ENCODE peak calls at places on chromosome 15, in four cellular contexts. S is cardiac muscle cell, F is kidney tubule cell, E is fibroblast of pulmonary artery. Q is an unnamed sample.

GRCh38 chr15:78088773-78089080 is 3.6 kb upstream of the SH2D7 start:
- DNase-seq in S (no peak), F (no peak), E (no peak), Q (no peak)

GRCh38 chr15:68425428-68426060 is 6.4 kb downstream of the ITGA11 start:
- DNase-seq in S (no peak), F (no peak), E (no peak), Q (no peak)

GRCh38 chr15:71294636-71295241 is 179.5 kb downstream of the THSD4 start:
- DNase-seq in S (peak; percentile 36), F (no peak), E (peak; percentile 73), Q (peak; percentile 92)

GRCh38 chr15:22869856-22870255 is 31.4 kb downstream of the NIPA2 start:
- DNase-seq in S (no peak), F (no peak), E (no peak), Q (no peak)

GRCh38 chr15:71469393-71469792 is 341.0 kb upstream of the NR2E3 start:
- DNase-seq in S (no peak), F (no peak), E (no peak), Q (no peak)

GRCh38 chr15:73800662-73801345 is 47.7 kb upstream of the INSYN1 start:
- DNase-seq in S (peak; percentile 84), F (peak; percentile 67), E (peak; percentile 86), Q (peak; percentile 33)

GRCh38 chr15:22810735-22811338 is 24.4 kb downstream of the NIPA1 start:
- DNase-seq in S (no peak), F (peak; percentile 31), E (no peak), Q (peak; percentile 27)

GRCh38 chr15:91142097-91142744 is 42.2 kb downstream of the SV2B start:
- DNase-seq in S (peak; percentile 1), F (peak; percentile 43), E (peak; percentile 3), Q (peak; percentile 20)